ENCODE peak calls at places on chromosomes 12 and 14, in seven cellular contexts. P is fibroblast of mammary gland, F is type B pancreatic cell, I is WTC11, Y is AG10803, E is body of pancreas, H is progenitor cell of endocrine pancreas. O is an unnamed sample.

GRCh38 chr12:11716794-11717532 is 67.5 kb downstream of the ETV6 start:
- DNase-seq in E (no peak), Y (peak; percentile 56), F (no peak), H (no peak), I (no peak), P (peak; percentile 76), O (no peak)

GRCh38 chr14:101628975-101629374 is 67.7 kb downstream of the DIO3 start:
- DNase-seq in P (no peak), I (no peak), E (no peak), Y (no peak), H (no peak), F (no peak), O (no peak)

GRCh38 chr14:99548285-99548684 is 55.7 kb downstream of the CCDC85C start:
- DNase-seq in F (no peak), I (no peak), H (no peak), E (no peak), Y (no peak), P (no peak), O (no peak)

GRCh38 chr12:12531194-12531593 is 31.5 kb downstream of the DUSP16 start:
- DNase-seq in F (no peak), E (no peak), P (no peak), H (no peak), I (no peak), Y (no peak), O (no peak)

GRCh38 chr14:70908918-70909641 is 1.8 kb downstream of the PCNX1 start:
- DNase-seq in Y (no peak), H (no peak), F (no peak), E (no peak), P (no peak), I (no peak), O (no peak)

GRCh38 chr14:28243600-28243999 is 523.0 kb upstream of the FOXG1 start:
- DNase-seq in I (no peak), F (no peak), H (no peak), E (no peak), P (peak; percentile 16), Y (no peak), O (no peak)

GRCh38 chr14:58362798-58363412 is 32.8 kb upstream of the TOMM20L start:
- DNase-seq in P (peak; percentile 33), E (no peak), I (no peak), H (no peak), F (no peak), Y (peak; percentile 16), O (no peak)

GRCh38 chr12:122894173-122895121 is 1.5 kb downstream of the VPS37B start:
- DNase-seq in I (no peak), E (peak; percentile 54), Y (no peak), F (no peak), H (no peak), P (no peak), O (peak; percentile 40)

GRCh38 chr12:123478762-123479161 is 20.8 kb downstream of the SNRNP35 start:
- DNase-seq in E (no peak), Y (peak; percentile 7), P (peak; percentile 24), I (no peak), H (no peak), F (no peak), O (no peak)

GRCh38 chr12:103751171-103751570 is 89.9 kb downstream of the NT5DC3 start:
- DNase-seq in Y (no peak), I (no peak), P (no peak), F (no peak), E (no peak), H (no peak), O (no peak)

GRCh38 chr12:5524769-5525436 is 93.0 kb downstream of the NTF3 start:
- DNase-seq in P (no peak), H (no peak), Y (no peak), F (no peak), I (no peak), E (no peak), O (no peak)

GRCh38 chr12:765861-766260 is 13.5 kb downstream of the WNK1 start:
- DNase-seq in H (no peak), P (no peak), Y (no peak), F (no peak), I (no peak), E (no peak), O (no peak)

GRCh38 chr12:774051-774614 is 21.8 kb downstream of the WNK1 start:
- DNase-seq in H (no peak), Y (no peak), E (no peak), P (no peak), I (no peak), F (no peak), O (no peak)

GRCh38 chr12:768434-768833 is 16.1 kb downstream of the WNK1 start:
- DNase-seq in F (no peak), E (no peak), H (no peak), I (no peak), Y (no peak), P (no peak), O (no peak)

GRCh38 chr12:772056-772697 is 19.8 kb downstream of the WNK1 start:
- DNase-seq in H (no peak), E (no peak), F (no peak), I (no peak), Y (no peak), P (no peak), O (no peak)

DNA sequence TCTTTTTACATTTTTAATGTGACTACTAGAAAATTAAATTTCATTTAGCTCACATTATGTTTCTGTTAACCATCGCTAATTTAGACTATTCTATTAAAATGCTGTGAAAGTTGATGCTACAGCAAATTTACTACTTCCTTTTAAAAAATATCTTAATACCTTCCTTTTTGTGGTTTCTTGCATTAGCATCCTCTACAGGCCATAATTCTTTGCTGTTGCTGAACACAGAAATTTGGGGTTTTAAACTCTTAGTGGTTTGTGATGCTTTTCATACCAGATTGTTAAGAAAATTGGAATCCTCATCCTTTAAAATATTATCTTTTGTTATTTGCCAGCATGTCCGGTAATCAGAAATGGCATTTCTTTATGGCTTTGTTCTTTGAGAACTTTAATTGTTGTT is 18.1 kb downstream of the WNK1 start:
- DNase-seq in F (no peak), Y (peak; percentile 69), P (no peak), I (no peak), E (no peak), H (no peak), O (no peak)
- TF ChIP-seq CTCF in F (no peak), Y (no peak), P (no peak), I (no peak), E (no peak), H (no peak), O (no peak)

DNA sequence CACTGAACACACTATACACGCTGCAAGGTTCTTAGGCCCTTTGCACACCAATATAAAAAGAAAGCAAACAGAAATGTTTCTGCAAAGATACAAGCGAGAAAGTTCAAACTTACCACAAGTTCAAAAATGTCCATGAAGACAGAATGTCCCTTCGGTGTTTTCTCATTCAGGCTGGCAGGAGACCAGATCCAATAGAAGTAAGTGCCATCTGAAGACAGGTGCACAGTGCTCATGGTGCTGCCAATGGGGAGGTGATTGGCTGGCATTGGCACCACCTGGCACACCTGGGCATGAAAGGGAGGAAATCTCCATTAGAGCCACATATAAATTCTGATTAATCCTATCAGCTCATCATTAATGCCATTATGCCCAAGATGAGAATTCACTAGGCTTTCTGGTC is 76.3 kb downstream of the HECTD4 start:
- DNase-seq in Y (no peak), I (no peak), E (peak; percentile 55), F (no peak), H (no peak), P (no peak), O (no peak)
- TF ChIP-seq CTCF in Y (no peak), I (no peak), E (no peak), F (no peak), H (no peak), P (no peak), O (no peak)

GRCh38 chr12:48865441-48866290 is at the start of gene RND1:
- DNase-seq in I (peak; percentile 92), H (peak; percentile 81), P (peak; percentile 89), F (peak; percentile 86), Y (peak; percentile 85), E (peak; percentile 97), O (peak; percentile 70)
- TF ChIP-seq CTCF in I (no peak), H (peak; percentile 21), P (no peak), F (peak; percentile 24), Y (peak; percentile 29), E (no peak), O (no peak)

GRCh38 chr12:109345428-109345827 is 2.3 kb upstream of the MYO1H start:
- DNase-seq in H (no peak), I (no peak), E (no peak), F (no peak), P (no peak), Y (no peak), O (no peak)

GRCh38 chr12:109347579-109347978 is at the start of gene MYO1H:
- DNase-seq in I (no peak), H (no peak), F (no peak), Y (no peak), P (no peak), E (no peak), O (no peak)

DNA sequence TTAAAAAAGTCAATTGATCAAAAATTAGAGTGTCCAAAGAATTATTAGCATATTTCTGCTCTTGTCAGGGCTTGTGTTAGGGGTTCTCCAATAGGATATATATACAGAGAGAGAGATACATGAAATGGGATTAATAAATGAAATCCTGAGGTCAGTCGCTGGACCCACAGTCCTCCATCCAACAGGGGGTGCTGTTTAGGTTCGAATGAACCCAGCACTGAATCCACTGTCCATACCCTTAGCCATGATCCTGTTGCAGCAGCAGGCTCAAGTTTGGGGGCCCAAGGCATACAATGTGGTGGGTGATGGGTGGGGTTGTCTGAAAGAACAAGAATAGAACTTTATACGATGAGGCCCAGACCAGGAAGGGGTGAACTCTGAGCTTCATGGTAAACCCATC is 780 bp upstream of the MYO1H start:
- DNase-seq in I (peak; percentile 37), P (no peak), F (no peak), E (no peak), H (no peak), Y (no peak), O (no peak)
- TF ChIP-seq CTCF in I (peak; percentile 35), P (peak; percentile 13), F (no peak), E (no peak), H (peak; percentile 13), Y (no peak), O (no peak)

DNA sequence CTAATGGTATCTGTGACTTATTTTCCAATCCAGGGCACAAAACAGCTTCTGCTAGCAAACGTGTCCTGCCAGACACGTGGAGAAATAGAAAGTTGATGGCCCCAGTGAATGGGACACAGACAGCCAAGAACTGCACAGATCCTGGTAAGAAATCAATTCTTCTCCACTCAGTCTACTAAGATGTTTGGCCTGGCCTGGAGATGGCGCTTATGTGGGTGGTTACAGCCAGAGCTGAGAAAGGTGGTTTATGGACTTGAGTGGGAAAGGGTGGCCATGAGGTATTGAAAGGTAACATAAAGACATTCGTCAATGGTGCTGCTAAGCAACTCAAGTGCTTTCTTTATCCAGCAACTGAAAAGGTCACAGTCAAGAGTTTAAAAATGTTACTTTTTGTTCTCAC is 2.9 kb downstream of the SLC24A4 start:
- DNase-seq in Y (no peak), E (no peak), H (no peak), P (no peak), I (no peak), F (no peak), O (no peak)
- TF ChIP-seq CTCF in Y (peak; percentile 8), E (no peak), H (no peak), P (no peak), I (no peak), F (no peak), O (no peak)

GRCh38 chr12:113131556-113131955 is 4.0 kb downstream of the RASAL1 start:
- DNase-seq in F (no peak), P (no peak), E (no peak), I (no peak), H (no peak), Y (no peak), O (no peak)
- TF ChIP-seq CTCF in F (no peak), P (no peak), E (no peak), I (no peak), H (no peak), Y (no peak), O (no peak)

GRCh38 chr14:36520601-36521525 is 831 bp upstream of the NKX2-1 start:
- DNase-seq in F (no peak), H (peak; percentile 47), P (peak; percentile 20), E (no peak), Y (peak; percentile 14), I (peak; percentile 73), O (no peak)
- TF ChIP-seq CTCF in F (peak; percentile 62), H (peak; percentile 53), P (no peak), E (no peak), Y (no peak), I (no peak), O (no peak)